ENCODE peak calls at places on chromosomes 1 and 21, in six cellular contexts. A is psoas muscle, M is esophagus squamous epithelium, E is mesendoderm, P is thoracic aorta, G is GM13977. W is an unnamed sample.

GRCh38 chr1:235910357-235911299 is 43.9 kb upstream of the LYST start:
- DNase-seq in A (no peak), M (no peak), E (peak), P (peak), G (peak), W (no peak)

GRCh38 chr1:78102082-78102481 is 56.3 kb downstream of the GIPC2 start:
- DNase-seq in A (no peak), M (no peak), E (no peak), P (no peak), G (no peak), W (no peak)

GRCh38 chr1:230047114-230047865 is 19.7 kb upstream of the GALNT2 start:
- DNase-seq in A (no peak), M (no peak), E (peak), P (no peak), G (no peak), W (no peak)

GRCh38 chr1:158011714-158012113 is 18.3 kb downstream of the KIRREL1 start:
- DNase-seq in A (no peak), M (no peak), E (no peak), P (no peak), G (no peak), W (no peak)

GRCh38 chr1:32208891-32209309 is at the start of gene DCDC2B:
- DNase-seq in A (peak), M (no peak), E (peak), P (no peak), G (no peak), W (peak)

GRCh38 chr1:203158423-203158822 is 17.2 kb downstream of the MYBPH start:
- DNase-seq in A (no peak), M (no peak), E (no peak), P (no peak), G (no peak), W (no peak)

GRCh38 chr21:39083377-39084008 is 99.8 kb downstream of the PSMG1 start:
- DNase-seq in A (no peak), M (no peak), E (peak), P (no peak), G (no peak), W (no peak)

GRCh38 chr1:179775009-179775408 is 31.9 kb downstream of the FAM163A start:
- DNase-seq in A (no peak), M (no peak), E (no peak), P (no peak), G (no peak), W (no peak)

GRCh38 chr1:208450958-208451357 is 206.8 kb upstream of the PLXNA2 start:
- DNase-seq in A (no peak), M (no peak), E (no peak), P (no peak), G (no peak), W (no peak)

GRCh38 chr1:27360159-27361043 is 6.4 kb downstream of the MAP3K6 start:
- DNase-seq in A (no peak), M (no peak), E (peak), P (no peak), G (peak), W (no peak)

GRCh38 chr1:171213559-171214454 is 28.7 kb downstream of the FMO2 start:
- DNase-seq in A (no peak), M (no peak), E (peak), P (no peak), G (no peak), W (no peak)

GRCh38 chr1:44807364-44808062 is 362 bp upstream of the DYNLT4 start:
- DNase-seq in A (peak), M (peak), E (peak), P (peak), G (peak), W (no peak)

GRCh38 chr1:182069028-182069466 is 7.5 kb upstream of the ZNF648 start:
- DNase-seq in A (peak), M (no peak), E (peak), P (no peak), G (peak), W (peak)

GRCh38 chr21:17929514-17929913 is 110.4 kb upstream of the C21orf91 start:
- DNase-seq in A (no peak), M (no peak), E (no peak), P (no peak), G (no peak), W (no peak)

GRCh38 chr1:8678688-8679410 is 138.6 kb downstream of the RERE start:
- DNase-seq in A (no peak), M (no peak), E (no peak), P (no peak), G (no peak), W (no peak)

GRCh38 chr1:150514260-150514659 is 1.3 kb upstream of the FALEC start:
- DNase-seq in A (peak), M (no peak), E (no peak), P (no peak), G (no peak), W (no peak)

GRCh38 chr1:94602312-94602711 is 60.8 kb upstream of the F3 start:
- DNase-seq in A (no peak), M (no peak), E (no peak), P (no peak), G (no peak), W (no peak)

GRCh38 chr1:230371923-230372703 is 54.0 kb downstream of the PGBD5 start:
- DNase-seq in A (no peak), M (no peak), E (no peak), P (no peak), G (no peak), W (no peak)

GRCh38 chr1:37892151-37893047 is 33.0 kb upstream of the MTF1 start:
- DNase-seq in A (no peak), M (no peak), E (no peak), P (no peak), G (no peak), W (no peak)